ENCODE peak calls at places on chromosomes 16 and 17, in six cellular contexts. One of them, this sample, is unnamed.

GRCh38 chr17:50271173-50271750 is 3.0 kb upstream of the TMEM92 start:
- DNase-seq in H1: no peak
- DNase-seq in H9: no peak
- DNase-seq in IMR-90: peak
- DNase-seq in neuronal stem cell: no peak
- DNase-seq in mesenchymal stem cell: peak
- DNase-seq in this sample: no peak

GRCh38 chr16:65069090-65069489 is 52.8 kb downstream of the CDH11 start:
- DNase-seq in H1: no peak
- DNase-seq in H9: no peak
- DNase-seq in IMR-90: peak
- DNase-seq in neuronal stem cell: no peak
- DNase-seq in mesenchymal stem cell: peak
- DNase-seq in this sample: no peak

GRCh38 chr17:3794890-3795757 is 5.9 kb downstream of the ITGAE start:
- DNase-seq in H1: no peak
- DNase-seq in H9: no peak
- DNase-seq in IMR-90: peak
- DNase-seq in neuronal stem cell: no peak
- DNase-seq in mesenchymal stem cell: peak
- DNase-seq in this sample: no peak

GRCh38 chr17:42518755-42519545 is 17.1 kb upstream of the NAGLU start:
- DNase-seq in H1: no peak
- DNase-seq in H9: peak
- DNase-seq in IMR-90: no peak
- DNase-seq in neuronal stem cell: no peak
- DNase-seq in mesenchymal stem cell: no peak
- DNase-seq in this sample: no peak

GRCh38 chr16:75244225-75244792 is 7.1 kb downstream of the BCAR1 start:
- DNase-seq in H1: no peak
- DNase-seq in H9: no peak
- DNase-seq in IMR-90: peak
- DNase-seq in neuronal stem cell: no peak
- DNase-seq in mesenchymal stem cell: peak
- DNase-seq in this sample: no peak

GRCh38 chr17:2701161-2701995 is 10.2 kb downstream of the CLUH start:
- DNase-seq in H1: no peak
- DNase-seq in H9: peak
- DNase-seq in IMR-90: no peak
- DNase-seq in neuronal stem cell: no peak
- DNase-seq in mesenchymal stem cell: no peak
- DNase-seq in this sample: no peak

GRCh38 chr17:51645056-51645455 is 384.7 kb downstream of the UTP18 start:
- DNase-seq in H1: no peak
- DNase-seq in H9: no peak
- DNase-seq in IMR-90: no peak
- DNase-seq in neuronal stem cell: no peak
- DNase-seq in mesenchymal stem cell: no peak
- DNase-seq in this sample: no peak

GRCh38 chr17:79547586-79547985 is 63.3 kb downstream of the RBFOX3 start:
- DNase-seq in H1: no peak
- DNase-seq in H9: no peak
- DNase-seq in IMR-90: no peak
- DNase-seq in neuronal stem cell: no peak
- DNase-seq in mesenchymal stem cell: no peak
- DNase-seq in this sample: no peak

GRCh38 chr17:47120521-47121095 is 68.5 kb downstream of the CDC27 start:
- DNase-seq in H1: no peak
- DNase-seq in H9: no peak
- DNase-seq in IMR-90: peak
- DNase-seq in neuronal stem cell: no peak
- DNase-seq in mesenchymal stem cell: peak
- DNase-seq in this sample: no peak

GRCh38 chr17:2138318-2138717 is 83.4 kb downstream of the HIC1 start:
- DNase-seq in H1: no peak
- DNase-seq in H9: no peak
- DNase-seq in IMR-90: no peak
- DNase-seq in neuronal stem cell: no peak
- DNase-seq in mesenchymal stem cell: peak
- DNase-seq in this sample: no peak

GRCh38 chr17:17877548-17878358 is 41.0 kb upstream of the SREBF1 start:
- DNase-seq in H1: no peak
- DNase-seq in H9: peak
- DNase-seq in IMR-90: peak
- DNase-seq in neuronal stem cell: peak
- DNase-seq in mesenchymal stem cell: peak
- DNase-seq in this sample: no peak

GRCh38 chr17:78992542-78993212 is 13.0 kb upstream of the LGALS3BP start:
- DNase-seq in H1: no peak
- DNase-seq in H9: no peak
- DNase-seq in IMR-90: no peak
- DNase-seq in neuronal stem cell: no peak
- DNase-seq in mesenchymal stem cell: no peak
- DNase-seq in this sample: no peak

GRCh38 chr16:58025351-58026138 is at the start of gene MMP15:
- DNase-seq in H1: peak
- DNase-seq in H9: peak
- DNase-seq in IMR-90: peak
- DNase-seq in neuronal stem cell: peak
- DNase-seq in mesenchymal stem cell: peak
- DNase-seq in this sample: peak

GRCh38 chr17:229130-229944 is 47.9 kb upstream of the DOC2B start:
- DNase-seq in H1: no peak
- DNase-seq in H9: no peak
- DNase-seq in IMR-90: peak
- DNase-seq in neuronal stem cell: no peak
- DNase-seq in mesenchymal stem cell: no peak
- DNase-seq in this sample: no peak

GRCh38 chr17:49452173-49452572 is 37.5 kb upstream of the PHB1 start:
- DNase-seq in H1: no peak
- DNase-seq in H9: no peak
- DNase-seq in IMR-90: no peak
- DNase-seq in neuronal stem cell: no peak
- DNase-seq in mesenchymal stem cell: no peak
- DNase-seq in this sample: no peak

GRCh38 chr17:76987486-76987885 is 119.3 kb downstream of the MGAT5B start:
- DNase-seq in H1: no peak
- DNase-seq in H9: no peak
- DNase-seq in IMR-90: no peak
- DNase-seq in neuronal stem cell: no peak
- DNase-seq in mesenchymal stem cell: no peak
- DNase-seq in this sample: no peak

GRCh38 chr17:32486091-32486700 is 597 bp upstream of the CDK5R1 start:
- DNase-seq in H1: no peak
- DNase-seq in H9: peak
- DNase-seq in IMR-90: peak
- DNase-seq in neuronal stem cell: peak
- DNase-seq in mesenchymal stem cell: peak
- DNase-seq in this sample: peak

DNA sequence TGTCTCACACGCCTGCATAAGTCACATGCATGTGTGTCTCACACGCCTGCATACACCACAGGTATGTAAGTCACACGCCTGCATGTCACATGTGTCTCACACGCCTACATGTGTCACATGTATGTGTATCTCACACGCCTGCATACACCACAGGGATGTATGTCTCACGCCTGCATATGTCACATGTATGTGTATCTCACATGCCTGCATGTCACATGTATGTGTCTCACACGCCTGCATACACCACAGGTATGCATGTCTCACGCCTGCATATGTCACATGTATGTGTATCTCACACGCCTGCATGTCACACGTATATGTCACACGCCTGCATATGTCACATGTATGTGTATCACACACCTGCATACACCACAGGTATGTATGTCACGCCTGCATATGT is 13.8 kb upstream of the CDH15 start:
- DNase-seq in H1: no peak
- DNase-seq in H9: no peak
- DNase-seq in IMR-90: no peak
- DNase-seq in neuronal stem cell: no peak
- DNase-seq in mesenchymal stem cell: no peak
- DNase-seq in this sample: no peak
- H4K91ac ChIP-seq in H1: no peak
- H4K91ac ChIP-seq in H9: no peak
- H4K91ac ChIP-seq in IMR-90: no peak
- H4K91ac ChIP-seq in neuronal stem cell: no peak
- H4K91ac ChIP-seq in mesenchymal stem cell: no peak
- H4K91ac ChIP-seq in this sample: no peak

GRCh38 chr16:11492808-11493530 is 93.8 kb downstream of the LITAF start:
- DNase-seq in H1: no peak
- DNase-seq in H9: no peak
- DNase-seq in IMR-90: no peak
- DNase-seq in neuronal stem cell: no peak
- DNase-seq in mesenchymal stem cell: no peak
- DNase-seq in this sample: no peak
- H2AK5ac ChIP-seq in H1: peak
- H2AK5ac ChIP-seq in H9: no peak
- H2AK5ac ChIP-seq in IMR-90: no peak
- H2AK5ac ChIP-seq in neuronal stem cell: no peak
- H2AK5ac ChIP-seq in mesenchymal stem cell: no peak
- H2AK5ac ChIP-seq in this sample: no peak

GRCh38 chr17:19996502-19996901 is 12.7 kb upstream of the SPECC1 start:
- DNase-seq in H1: no peak
- DNase-seq in H9: peak
- DNase-seq in IMR-90: no peak
- DNase-seq in neuronal stem cell: no peak
- DNase-seq in mesenchymal stem cell: no peak
- DNase-seq in this sample: no peak
- H4K91ac ChIP-seq in H1: no peak
- H4K91ac ChIP-seq in H9: no peak
- H4K91ac ChIP-seq in IMR-90: no peak
- H4K91ac ChIP-seq in neuronal stem cell: no peak
- H4K91ac ChIP-seq in mesenchymal stem cell: no peak
- H4K91ac ChIP-seq in this sample: no peak

DNA sequence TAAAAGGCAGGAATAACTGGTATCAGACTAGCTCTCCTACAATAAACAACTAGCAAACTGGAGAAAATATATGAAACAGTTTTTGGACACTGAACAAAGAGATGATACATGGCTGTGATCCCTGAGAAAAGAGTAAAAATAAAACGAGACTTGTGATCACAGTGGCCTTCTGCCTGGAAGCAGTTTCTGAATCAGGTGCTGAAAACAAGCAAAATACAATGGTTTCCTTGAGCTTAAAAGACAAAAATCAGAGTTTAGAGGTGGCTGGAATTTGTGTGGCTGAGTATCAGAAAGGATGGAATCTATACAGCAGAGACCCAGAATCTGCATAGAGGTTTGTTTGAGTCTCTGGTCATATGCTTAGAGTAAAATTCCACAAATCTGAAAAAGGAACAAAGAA is 242.5 kb upstream of the SOX9 start:
- DNase-seq in H1: no peak
- DNase-seq in H9: no peak
- DNase-seq in IMR-90: no peak
- DNase-seq in neuronal stem cell: no peak
- DNase-seq in mesenchymal stem cell: no peak
- DNase-seq in this sample: no peak
- H2AK5ac ChIP-seq in H1: no peak
- H2AK5ac ChIP-seq in H9: no peak
- H2AK5ac ChIP-seq in IMR-90: no peak
- H2AK5ac ChIP-seq in neuronal stem cell: no peak
- H2AK5ac ChIP-seq in mesenchymal stem cell: no peak
- H2AK5ac ChIP-seq in this sample: no peak

GRCh38 chr17:40349477-40350409 is 14.8 kb downstream of the GJD3 start:
- DNase-seq in H1: no peak
- DNase-seq in H9: no peak
- DNase-seq in IMR-90: peak
- DNase-seq in neuronal stem cell: no peak
- DNase-seq in mesenchymal stem cell: no peak
- DNase-seq in this sample: peak
- H4K91ac ChIP-seq in H1: no peak
- H4K91ac ChIP-seq in H9: no peak
- H4K91ac ChIP-seq in IMR-90: no peak
- H4K91ac ChIP-seq in neuronal stem cell: no peak
- H4K91ac ChIP-seq in mesenchymal stem cell: no peak
- H4K91ac ChIP-seq in this sample: no peak

DNA sequence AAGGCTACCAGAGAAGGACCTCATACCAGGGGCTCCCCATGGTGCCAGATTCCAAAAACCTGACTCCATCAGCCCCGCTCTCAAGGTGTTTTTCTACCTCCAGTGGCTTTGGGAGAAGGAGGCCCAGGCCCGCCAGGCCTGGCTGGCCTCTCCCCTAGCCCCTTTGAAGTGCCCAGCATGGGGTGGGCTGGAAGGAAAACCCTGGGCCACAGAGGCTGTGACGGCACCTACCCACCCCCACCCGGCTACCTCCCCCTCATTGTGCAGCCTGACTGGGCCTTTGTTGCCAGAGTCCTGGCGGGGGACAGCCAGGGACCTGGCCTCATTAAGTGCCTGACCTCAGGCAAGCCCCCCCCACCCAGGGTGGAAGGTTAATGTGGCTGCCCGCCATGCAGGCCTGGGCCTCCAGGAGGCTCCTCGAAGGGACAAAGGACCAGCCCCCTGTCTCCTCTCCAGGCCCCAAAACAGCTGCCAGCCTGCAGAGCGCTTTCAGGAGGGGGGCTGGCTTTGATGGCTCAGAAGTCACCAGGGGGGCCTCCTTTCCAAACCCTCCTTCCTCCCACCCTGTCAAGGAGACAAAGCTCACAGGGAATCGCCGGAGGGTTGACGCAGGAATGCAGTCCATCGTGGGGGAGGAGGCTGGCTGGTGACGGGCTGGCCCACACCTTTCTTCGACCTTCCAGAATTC is 159.4 kb downstream of the ZNF423 start:
- DNase-seq in H1: peak
- DNase-seq in H9: peak
- DNase-seq in IMR-90: no peak
- DNase-seq in neuronal stem cell: peak
- DNase-seq in mesenchymal stem cell: no peak
- DNase-seq in this sample: peak
- H2AK5ac ChIP-seq in H1: peak
- H2AK5ac ChIP-seq in H9: no peak
- H2AK5ac ChIP-seq in IMR-90: no peak
- H2AK5ac ChIP-seq in neuronal stem cell: no peak
- H2AK5ac ChIP-seq in mesenchymal stem cell: peak
- H2AK5ac ChIP-seq in this sample: no peak

DNA sequence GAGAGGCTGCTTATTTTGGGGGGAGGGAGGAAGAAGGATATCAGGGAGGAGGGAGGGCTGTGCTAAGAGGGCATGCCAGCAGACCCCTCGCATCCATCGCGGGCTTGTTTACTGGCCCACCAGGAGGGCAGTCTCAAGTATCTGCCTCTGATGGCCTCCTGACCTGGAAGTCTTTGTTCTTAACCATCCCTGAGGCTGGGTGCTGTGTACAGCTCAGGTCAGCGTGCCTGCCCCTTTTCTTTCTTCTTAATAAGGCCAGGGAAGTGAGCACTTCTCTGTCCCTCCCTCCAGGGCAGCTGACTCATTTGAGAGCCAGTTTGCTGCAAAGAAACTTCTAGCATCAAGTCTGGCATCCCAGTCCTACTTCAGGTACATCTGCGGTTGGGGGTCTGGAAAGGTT is 157.0 kb downstream of the CCDC182 start:
- DNase-seq in H1: peak
- DNase-seq in H9: no peak
- DNase-seq in IMR-90: no peak
- DNase-seq in neuronal stem cell: peak
- DNase-seq in mesenchymal stem cell: peak
- DNase-seq in this sample: peak
- H4K91ac ChIP-seq in H1: no peak
- H4K91ac ChIP-seq in H9: no peak
- H4K91ac ChIP-seq in IMR-90: no peak
- H4K91ac ChIP-seq in neuronal stem cell: no peak
- H4K91ac ChIP-seq in mesenchymal stem cell: no peak
- H4K91ac ChIP-seq in this sample: peak

This sample was measured in trophoblast cell.